ENCODE peak calls at places on chromosome 17, in nine cellular contexts. U is NCI-H1092 treated with DMSO at 0.1 percent for 48 hours; R is ovary; L is tibial artery; Q is activated gamma-delta T cell treated with Interleukin-2 at 50 U/mL for 16 hours; K is mammary epithelial cell; D is activated T-helper 1 cell treated with anti-CD3 and anti-CD28 coated beads, Interleukin-2, amount 50 U/mL, for 16 hours; A is lung microvascular endothelial cell; M is WTC11. H is an unnamed sample.

GRCh38 chr17:78128616-78129384 is at the start of gene TMC6:
- DNase-seq in D (peak), R (no peak), Q (peak), U (no peak), A (no peak), L (no peak), K (peak), M (peak), H (peak)

GRCh38 chr17:4782652-4783051 is 3.5 kb downstream of the VMO1 start:
- DNase-seq in D (no peak), A (no peak), M (peak), K (no peak), R (no peak), U (no peak), Q (no peak), L (no peak), H (peak)

GRCh38 chr17:75476752-75477492 is 20.5 kb downstream of the TMEM94 start:
- DNase-seq in K (no peak), R (peak), M (no peak), D (no peak), Q (no peak), A (no peak), U (no peak), L (no peak), H (no peak)

GRCh38 chr17:68581863-68582645 is 19.1 kb downstream of the FAM20A start:
- DNase-seq in K (no peak), L (no peak), R (no peak), A (no peak), D (no peak), Q (no peak), M (no peak), U (no peak), H (no peak)

GRCh38 chr17:18319604-18320256 is 4.6 kb downstream of the SMCR8 start:
- DNase-seq in Q (no peak), K (peak), L (no peak), M (peak), D (no peak), R (no peak), A (peak), U (peak), H (no peak)

GRCh38 chr17:9001539-9001938 is 19.8 kb upstream of the NTN1 start:
- DNase-seq in L (no peak), A (no peak), D (no peak), U (no peak), K (no peak), R (no peak), Q (no peak), M (no peak), H (no peak)

GRCh38 chr17:41539979-41540701 is 12.0 kb upstream of the KRT19 start:
- DNase-seq in M (no peak), Q (no peak), L (no peak), D (no peak), A (no peak), K (no peak), U (peak), R (no peak), H (peak)

GRCh38 chr17:66711936-66712335 is 123.0 kb upstream of the CACNG5 start:
- DNase-seq in K (peak), M (no peak), R (no peak), A (no peak), Q (no peak), U (no peak), D (no peak), L (no peak), H (no peak)

GRCh38 chr17:20967776-20968175 is 75.0 kb downstream of the USP22 start:
- DNase-seq in Q (no peak), U (no peak), A (no peak), L (no peak), M (no peak), D (no peak), K (no peak), R (no peak), H (no peak)

GRCh38 chr17:81508639-81509047 is 4.0 kb downstream of the ACTG1 start:
- DNase-seq in R (no peak), L (no peak), D (no peak), Q (no peak), U (no peak), K (peak), M (no peak), A (peak), H (no peak)

GRCh38 chr17:69335018-69335417 is 8.1 kb upstream of the ABCA5 start:
- DNase-seq in Q (no peak), U (no peak), R (no peak), M (no peak), L (no peak), A (peak), D (no peak), K (peak), H (no peak)

GRCh38 chr17:42969006-42969581 is 4.8 kb upstream of the AARSD1 start:
- DNase-seq in D (no peak), L (no peak), A (no peak), R (no peak), U (no peak), M (no peak), K (no peak), Q (no peak), H (no peak)